ENCODE peak calls at places on chromosomes 16 and 17, in five cellular contexts. H is RWPE1, B is HFFc6, S is right atrium auricular region, W is brain microvascular endothelial cell. M is an unnamed sample.

GRCh38 chr16:72195609-72196008 is 23.7 kb upstream of the PMFBP1 start:
- DNase-seq in H (no peak), W (no peak), S (no peak), B (no peak), M (no peak)

GRCh38 chr16:85919271-85920267 is 20.6 kb downstream of the IRF8 start:
- DNase-seq in B (no peak), S (no peak), H (no peak), W (no peak), M (no peak)

GRCh38 chr17:2050871-2051387 is 4.0 kb upstream of the HIC1 start:
- DNase-seq in S (no peak), W (no peak), B (no peak), H (no peak), M (no peak)

GRCh38 chr16:2178321-2179106 is 17.9 kb downstream of the CASKIN1 start:
- DNase-seq in H (no peak), W (no peak), S (no peak), B (no peak), M (no peak)

GRCh38 chr17:66829386-66829864 is 5.5 kb upstream of the CACNG5 start:
- DNase-seq in W (peak), S (no peak), H (peak), B (peak), M (peak)

GRCh38 chr17:10292057-10292931 is 80.5 kb downstream of the MYH13 start:
- DNase-seq in H (peak), S (peak), W (no peak), B (peak), M (peak)

GRCh38 chr16:9048302-9048700 is 43.1 kb upstream of the HAPSTR1 start:
- DNase-seq in B (no peak), S (no peak), W (no peak), H (no peak), M (no peak)

GRCh38 chr17:61562287-61562686 is 28.7 kb downstream of the NACA2 start:
- DNase-seq in B (no peak), W (no peak), H (no peak), S (no peak), M (no peak)

GRCh38 chr16:84780977-84781376 is 38.8 kb upstream of the CRISPLD2 start:
- DNase-seq in B (no peak), W (no peak), H (no peak), S (no peak), M (no peak)

GRCh38 chr16:1863681-1864460 is 8.1 kb downstream of the MEIOB start:
- DNase-seq in S (no peak), W (no peak), H (no peak), B (peak), M (no peak)

GRCh38 chr17:72952641-72953313 is 139.7 kb downstream of the SLC39A11 start:
- DNase-seq in S (no peak), B (no peak), H (no peak), W (no peak), M (no peak)

GRCh38 chr16:48498761-48499600 is 111.0 kb downstream of the N4BP1 start:
- DNase-seq in W (peak), H (peak), B (peak), S (peak), M (no peak)

GRCh38 chr17:72392056-72393010 is 271.5 kb downstream of the SOX9 start:
- DNase-seq in S (no peak), B (peak), W (peak), H (no peak), M (no peak)

GRCh38 chr17:42967925-42968324 is 3.7 kb upstream of the AARSD1 start:
- DNase-seq in H (no peak), S (no peak), W (no peak), B (no peak), M (no peak)

GRCh38 chr17:80761421-80761871 is 216.8 kb downstream of the RPTOR start:
- DNase-seq in S (no peak), B (peak), H (peak), W (peak), M (no peak)

GRCh38 chr16:80122155-80122554 is 418.6 kb upstream of the DYNLRB2 start:
- DNase-seq in H (no peak), S (peak), B (no peak), W (no peak), M (no peak)

GRCh38 chr17:2361361-2361760 is 24.1 kb downstream of the SGSM2 start:
- DNase-seq in S (no peak), H (no peak), B (no peak), W (no peak), M (no peak)

GRCh38 chr16:86761117-86761971 is 183.0 kb downstream of the FOXL1 start:
- DNase-seq in S (peak), H (peak), B (peak), W (peak), M (peak)

GRCh38 chr17:81925860-81926450 is 1.6 kb downstream of the MAFG start:
- DNase-seq in W (no peak), S (no peak), H (no peak), B (no peak), M (no peak)

GRCh38 chr16:88063201-88063773 is 112.1 kb downstream of the BANP start:
- DNase-seq in S (no peak), B (peak), H (no peak), W (peak), M (no peak)

GRCh38 chr16:85444879-85445778 is 168.0 kb upstream of the GSE1 start:
- DNase-seq in B (no peak), H (no peak), W (no peak), S (no peak), M (no peak)

GRCh38 chr17:79969906-79970305 is 65.8 kb downstream of the TBC1D16 start:
- DNase-seq in H (no peak), W (no peak), S (no peak), B (no peak), M (no peak)

GRCh38 chr16:75298252-75298651 is 46.8 kb upstream of the BCAR1 start:
- DNase-seq in H (no peak), S (no peak), B (no peak), W (no peak), M (no peak)

GRCh38 chr16:88074041-88074440 is 122.8 kb downstream of the BANP start:
- DNase-seq in S (no peak), H (no peak), W (no peak), B (no peak), M (no peak)

GRCh38 chr17:44775838-44776621 is 17.2 kb downstream of the ADAM11 start:
- DNase-seq in B (no peak), S (no peak), H (no peak), W (no peak), M (no peak)

GRCh38 chr17:4116516-4116915 is 26.3 kb downstream of the ZZEF1 start:
- DNase-seq in H (no peak), S (no peak), B (no peak), W (no peak), M (no peak)

GRCh38 chr17:31068291-31068690 is 26.5 kb upstream of the NF1 start:
- DNase-seq in H (no peak), B (peak), S (no peak), W (peak), M (peak)

GRCh38 chr17:50690887-50691549 is 16.7 kb downstream of the ANKRD40 start:
- DNase-seq in S (no peak), W (no peak), H (no peak), B (no peak), M (no peak)

GRCh38 chr17:51611585-51611984 is 351.2 kb downstream of the UTP18 start:
- DNase-seq in B (no peak), H (no peak), W (no peak), S (no peak), M (no peak)

GRCh38 chr16:3112058-3112880 is at the start of gene ZNF205:
- DNase-seq in H (peak), S (peak), B (peak), W (peak), M (no peak)

GRCh38 chr17:954431-955164 is 25.0 kb downstream of the NXN start:
- DNase-seq in H (no peak), W (peak), B (no peak), S (no peak), M (no peak)

GRCh38 chr16:84751947-84752346 is 52.1 kb downstream of the USP10 start:
- DNase-seq in B (peak), H (no peak), W (no peak), S (peak), M (peak)

GRCh38 chr16:11101695-11102522 is 154.1 kb downstream of the SOCS1 start:
- DNase-seq in S (no peak), B (no peak), H (no peak), W (peak), M (no peak)

GRCh38 chr16:11098601-11099377 is 154.4 kb downstream of the CLEC16A start:
- DNase-seq in W (no peak), B (no peak), S (no peak), H (no peak), M (no peak)

GRCh38 chr16:11101283-11101682 is 154.7 kb downstream of the SOCS1 start:
- DNase-seq in W (no peak), S (no peak), B (no peak), H (no peak), M (no peak)

GRCh38 chr16:11099672-11100195 is 155.4 kb downstream of the CLEC16A start:
- DNase-seq in B (no peak), S (no peak), H (no peak), W (no peak), M (no peak)

DNA sequence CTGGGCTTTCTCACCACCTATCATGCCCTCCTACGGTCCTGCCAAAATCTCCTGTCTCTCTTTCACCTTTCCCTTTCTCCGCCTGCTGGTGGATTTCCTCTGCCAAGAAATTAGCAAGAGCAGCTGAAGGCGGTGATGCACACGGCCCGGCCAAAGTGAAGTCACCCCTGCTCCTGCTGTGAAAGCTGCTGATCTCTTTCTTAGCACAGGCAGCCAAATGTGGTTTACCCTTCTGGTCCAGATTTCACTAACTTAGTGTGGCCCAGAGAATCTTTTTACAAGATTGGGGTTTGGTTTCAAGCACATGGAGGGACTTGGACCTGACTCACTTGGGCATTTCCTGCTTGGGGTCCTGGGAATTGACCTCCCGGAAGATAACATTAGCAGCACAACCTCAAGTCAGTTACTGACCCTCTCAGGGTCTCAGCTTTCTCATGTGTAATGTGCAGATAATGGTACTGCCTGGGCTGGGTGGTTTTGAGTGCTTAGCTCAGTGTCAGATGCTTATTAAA is 155.7 kb downstream of the SOCS1 start:
- DNase-seq in B (peak), W (peak), S (peak), H (no peak), M (peak)
- TF ChIP-seq CTCF in B (peak), W (peak), S (peak), H (no peak), M (no peak)

GRCh38 chr16:67417333-67418061 is 1.2 kb upstream of the ZDHHC1 start:
- DNase-seq in S (no peak), W (no peak), H (no peak), B (no peak), M (no peak)
- TF ChIP-seq CTCF in S (no peak), W (no peak), H (no peak), B (no peak), M (no peak)

GRCh38 chr17:78689029-78689428 is 93.0 kb downstream of the CYTH1 start:
- DNase-seq in W (no peak), S (no peak), B (no peak), H (no peak), M (no peak)
- TF ChIP-seq CTCF in W (peak), S (no peak), B (no peak), H (no peak), M (peak)

DNA sequence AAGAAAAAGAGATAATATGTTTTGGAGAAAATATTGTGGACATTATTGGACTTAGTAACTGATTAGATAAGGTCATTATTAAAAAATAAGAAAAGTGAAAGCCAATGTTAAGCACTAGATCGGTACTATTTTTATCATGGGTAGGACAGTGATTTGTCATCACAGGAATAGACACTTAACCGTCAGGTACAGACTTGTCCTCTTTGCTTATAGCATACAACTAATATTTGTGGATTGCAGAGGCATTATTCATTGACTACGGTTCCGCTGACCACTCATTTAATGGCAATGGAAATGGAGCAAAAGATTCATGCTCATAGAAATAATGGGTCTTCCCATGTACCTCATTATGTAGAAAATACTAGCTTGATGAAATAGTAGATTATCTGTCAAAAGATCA is 596.3 kb upstream of the CA10 start:
- DNase-seq in S (no peak), B (no peak), H (peak), W (no peak), M (no peak)
- TF ChIP-seq CTCF in S (no peak), B (no peak), H (no peak), W (no peak), M (no peak)

M was measured in GM10248.